ENCODE peak calls at places on chromosome 3, in eight cellular contexts. I is esophagus muscularis mucosa, X is GM23338, B is mammary epithelial cell, M is transverse colon, H is upper lobe of right lung, R is thyroid gland, S is endothelial cell of umbilical vein. L is an unnamed sample.

GRCh38 chr3:54304867-54305266 is 182.5 kb downstream of the CACNA2D3 start:
- DNase-seq in I (no peak), X (no peak), B (no peak), M (no peak), H (no peak), R (no peak), S (no peak), L (no peak)

GRCh38 chr3:71072288-71072687 is 511.2 kb downstream of the FOXP1 start:
- DNase-seq in I (no peak), X (no peak), B (no peak), M (no peak), H (no peak), R (no peak), S (no peak), L (no peak)

GRCh38 chr3:58137306-58137705 is 73.5 kb downstream of the DNASE1L3 start:
- DNase-seq in I (no peak), X (no peak), B (no peak), M (no peak), H (no peak), R (no peak), S (no peak), L (no peak)

GRCh38 chr3:98791341-98792325 is 28.5 kb downstream of the ST3GAL6 start:
- DNase-seq in I (no peak), X (no peak), B (no peak), M (no peak), H (no peak), R (no peak), S (peak), L (no peak)

GRCh38 chr3:13075318-13075717 is 2.1 kb upstream of the IQSEC1 start:
- DNase-seq in I (no peak), X (no peak), B (no peak), M (no peak), H (no peak), R (no peak), S (no peak), L (no peak)

GRCh38 chr3:18556503-18556902 is 131.4 kb upstream of the SATB1 start:
- DNase-seq in I (no peak), X (no peak), B (peak), M (no peak), H (no peak), R (no peak), S (no peak), L (no peak)

GRCh38 chr3:190096345-190096744 is 24.4 kb downstream of the P3H2 start:
- DNase-seq in I (no peak), X (no peak), B (no peak), M (no peak), H (no peak), R (no peak), S (no peak), L (no peak)

GRCh38 chr3:100527347-100527735 is 34.9 kb downstream of the TMEM45A start:
- DNase-seq in I (no peak), X (no peak), B (no peak), M (no peak), H (no peak), R (no peak), S (no peak), L (no peak)

GRCh38 chr3:74584782-74585181 is 29.7 kb downstream of the CNTN3 start:
- DNase-seq in I (no peak), X (no peak), B (no peak), M (no peak), H (no peak), R (no peak), S (no peak), L (no peak)

GRCh38 chr3:81874738-81875137 is 113.3 kb upstream of the GBE1 start:
- DNase-seq in I (no peak), X (no peak), B (no peak), M (no peak), H (no peak), R (no peak), S (no peak), L (no peak)

GRCh38 chr3:196868297-196868661 is 559 bp downstream of the SENP5 start:
- DNase-seq in I (no peak), X (peak), B (no peak), M (peak), H (no peak), R (no peak), S (no peak), L (peak)

GRCh38 chr3:117282506-117282905 is 572.9 kb downstream of the TUSC7 start:
- DNase-seq in I (no peak), X (no peak), B (no peak), M (no peak), H (no peak), R (no peak), S (no peak), L (no peak)

GRCh38 chr3:193031909-193032308 is 114.3 kb upstream of the MB21D2 start:
- DNase-seq in I (no peak), X (no peak), B (no peak), M (no peak), H (no peak), R (no peak), S (no peak), L (no peak)

GRCh38 chr3:172069473-172069872 is 30.1 kb downstream of the FNDC3B start:
- DNase-seq in I (no peak), X (peak), B (no peak), M (no peak), H (no peak), R (peak), S (no peak), L (no peak)

GRCh38 chr3:55858302-55858701 is 371.2 kb upstream of the WNT5A start:
- DNase-seq in I (no peak), X (no peak), B (no peak), M (no peak), H (no peak), R (no peak), S (no peak), L (no peak)

GRCh38 chr3:65438612-65439011 is 600.1 kb downstream of the MAGI1 start:
- DNase-seq in I (no peak), X (no peak), B (no peak), M (no peak), H (no peak), R (no peak), S (no peak), L (no peak)

GRCh38 chr3:112814256-112814655 is 32.4 kb downstream of the CD200R1L start:
- DNase-seq in I (no peak), X (peak), B (peak), M (no peak), H (no peak), R (no peak), S (peak), L (peak)

GRCh38 chr3:108835101-108835500 is 12.5 kb downstream of the TRAT1 start:
- DNase-seq in I (no peak), X (no peak), B (no peak), M (no peak), H (no peak), R (no peak), S (no peak), L (no peak)

GRCh38 chr3:14461748-14462324 is 59.4 kb downstream of the SLC6A6 start:
- DNase-seq in I (no peak), X (peak), B (peak), M (peak), H (peak), R (peak), S (peak), L (peak)
- H3K4me3 ChIP-seq in I (no peak), X (no peak), B (no peak), M (no peak), H (no peak), R (no peak), S (no peak), L (no peak)

DNA sequence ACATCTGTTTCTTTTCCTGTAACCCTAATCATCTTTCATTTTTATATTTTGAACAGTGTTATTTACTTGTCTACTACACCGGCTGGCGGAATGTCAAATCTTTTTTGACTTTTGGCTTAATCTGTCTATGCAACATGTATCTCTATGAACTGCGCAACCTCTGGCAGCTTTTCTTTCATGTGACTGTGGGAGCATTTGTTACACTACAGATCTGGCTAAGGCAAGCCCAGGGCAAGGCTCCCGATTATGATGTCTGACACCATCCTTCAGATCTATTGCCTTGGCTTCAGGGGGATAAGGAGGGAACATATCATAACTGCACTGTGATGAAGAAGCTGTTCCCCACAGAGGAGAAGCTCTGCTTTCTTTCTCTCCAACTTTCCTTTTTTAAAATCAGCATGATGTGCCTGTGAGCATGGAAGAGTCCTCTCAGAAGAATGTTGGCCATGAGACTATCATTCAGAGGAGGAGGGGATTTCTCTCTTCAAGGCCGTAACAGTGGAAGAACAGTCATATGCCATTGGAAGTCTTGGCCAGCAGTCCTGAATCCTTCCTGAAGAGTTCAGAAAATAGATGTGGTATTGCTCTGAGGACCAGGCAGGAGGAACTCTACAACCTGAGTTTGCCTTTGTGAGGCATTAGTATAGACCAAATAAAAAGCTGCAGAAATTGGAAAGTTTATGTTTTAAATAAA is 69.9 kb downstream of the SEC22A start:
- DNase-seq in I (peak), X (no peak), B (no peak), M (no peak), H (no peak), R (no peak), S (no peak), L (no peak)
- H3K27ac ChIP-seq in I (no peak), X (no peak), B (peak), M (no peak), H (no peak), R (no peak), S (no peak), L (no peak)

GRCh38 chr3:102235679-102236078 is 199.1 kb upstream of the ZPLD1 start:
- DNase-seq in I (no peak), X (peak), B (no peak), M (no peak), H (no peak), R (peak), S (no peak), L (no peak)
- TF ChIP-seq CTCF in I (no peak), X (peak), B (peak), M (peak), H (no peak), R (no peak), S (no peak), L (peak)

GRCh38 chr3:72891053-72891855 is 3.4 kb downstream of the GXYLT2 start:
- DNase-seq in I (no peak), X (no peak), B (peak), M (peak), H (no peak), R (peak), S (no peak), L (peak)

GRCh38 chr3:72888546-72889309 is 882 bp downstream of the GXYLT2 start:
- DNase-seq in I (no peak), X (peak), B (peak), M (peak), H (no peak), R (peak), S (peak), L (no peak)

GRCh38 chr3:72892081-72892763 is 4.4 kb downstream of the GXYLT2 start:
- DNase-seq in I (no peak), X (no peak), B (peak), M (peak), H (no peak), R (peak), S (no peak), L (peak)

GRCh38 chr3:72889310-72890165 is 1.7 kb downstream of the GXYLT2 start:
- DNase-seq in I (no peak), X (no peak), B (no peak), M (no peak), H (no peak), R (peak), S (no peak), L (no peak)

GRCh38 chr3:72890166-72890925 is 2.5 kb downstream of the GXYLT2 start:
- DNase-seq in I (no peak), X (no peak), B (peak), M (no peak), H (no peak), R (no peak), S (no peak), L (no peak)
- H3K4me3 ChIP-seq in I (no peak), X (no peak), B (no peak), M (no peak), H (no peak), R (no peak), S (no peak), L (no peak)

GRCh38 chr3:64121750-64122311 is 98.5 kb upstream of the PSMD6 start:
- DNase-seq in I (no peak), X (no peak), B (no peak), M (no peak), H (no peak), R (peak), S (no peak), L (no peak)
- H3K27ac ChIP-seq in I (peak), X (no peak), B (no peak), M (peak), H (no peak), R (peak), S (no peak), L (no peak)

DNA sequence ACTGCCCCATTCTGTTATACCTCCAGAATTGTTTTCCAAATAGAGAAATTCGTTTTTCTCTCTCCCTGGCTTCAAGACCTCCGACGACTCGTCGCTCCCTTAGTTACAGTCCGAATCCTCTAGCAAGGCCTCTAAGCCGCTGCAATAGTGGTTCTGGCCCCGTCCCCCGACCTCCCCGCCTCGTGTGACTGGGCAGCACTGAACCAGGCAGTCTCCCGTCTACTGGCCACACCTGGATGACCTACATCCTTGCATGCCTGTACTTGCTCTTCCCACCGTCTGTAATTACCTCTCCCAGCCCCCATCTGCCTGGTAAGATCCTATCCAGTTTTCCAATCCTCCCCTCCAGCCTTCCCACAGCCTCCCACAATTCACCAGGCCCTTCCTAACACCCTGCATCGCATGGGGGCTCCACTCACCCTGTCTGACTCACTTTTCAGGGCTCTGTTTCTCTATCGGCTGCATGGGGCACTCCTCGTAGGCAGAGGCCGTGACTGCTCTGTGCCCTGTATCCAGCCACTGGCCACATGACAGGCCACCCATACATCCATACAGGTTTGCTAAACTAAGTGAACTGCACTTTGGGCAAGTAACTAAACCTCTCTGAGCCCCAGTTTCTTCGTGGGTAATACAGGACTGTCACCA is 32.9 kb downstream of the XXYLT1 start:
- DNase-seq in I (peak), X (no peak), B (peak), M (no peak), H (peak), R (no peak), S (no peak), L (no peak)
- TF ChIP-seq CTCF in I (no peak), X (no peak), B (no peak), M (no peak), H (no peak), R (no peak), S (no peak), L (no peak)

DNA sequence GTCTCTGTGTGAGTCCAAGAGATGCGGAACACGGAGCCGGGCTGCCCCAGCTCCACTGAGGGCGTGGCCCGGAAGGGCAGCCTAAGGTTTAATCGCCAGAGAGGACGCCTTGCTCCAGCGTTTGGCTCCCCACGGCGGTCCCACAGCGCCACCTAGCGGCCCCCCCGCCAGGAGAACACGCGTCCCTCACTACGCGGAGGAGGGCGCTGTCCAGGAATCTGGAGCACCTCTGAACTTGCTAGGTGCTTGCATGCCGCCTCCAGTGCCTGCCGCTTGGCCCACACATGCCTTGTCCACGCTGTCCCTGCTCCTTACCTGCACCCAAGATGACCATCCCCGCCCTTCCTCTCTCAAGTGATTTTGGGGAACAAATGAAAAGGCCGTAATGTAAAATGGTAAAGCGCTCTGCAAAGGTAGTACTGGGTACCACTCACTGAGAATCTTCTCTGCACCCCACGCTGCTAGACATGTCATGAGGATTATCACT is 14.4 kb upstream of the MRPS22 start:
- DNase-seq in I (no peak), X (peak), B (peak), M (peak), H (peak), R (peak), S (peak), L (peak)
- H3K4me3 ChIP-seq in I (peak), X (peak), B (no peak), M (no peak), H (peak), R (no peak), S (no peak), L (no peak)